ENCODE peak calls at places on chromosomes 3 and 15, in six cellular contexts. One of them, this sample, is unnamed.

GRCh38 chr3:150292891-150293290 is 115.2 kb upstream of the TSC22D2 start:
- DNase-seq in sigmoid colon: no peak
- DNase-seq in transverse colon: no peak
- DNase-seq in AG04449: peak; percentile 91
- DNase-seq in GM20000: no peak
- DNase-seq in endothelial cell: no peak
- DNase-seq in this sample: no peak

GRCh38 chr15:84822774-84823579 is 5.8 kb downstream of the ALPK3 start:
- DNase-seq in sigmoid colon: peak; percentile 74
- DNase-seq in transverse colon: no peak
- DNase-seq in AG04449: no peak
- DNase-seq in GM20000: no peak
- DNase-seq in endothelial cell: no peak
- DNase-seq in this sample: no peak

GRCh38 chr3:139119331-139120025 is 74.8 kb upstream of the PRR23C start:
- DNase-seq in sigmoid colon: no peak
- DNase-seq in transverse colon: no peak
- DNase-seq in AG04449: no peak
- DNase-seq in GM20000: no peak
- DNase-seq in endothelial cell: no peak
- DNase-seq in this sample: no peak

GRCh38 chr3:150141790-150142189 is 171.1 kb upstream of the PFN2 start:
- DNase-seq in sigmoid colon: no peak
- DNase-seq in transverse colon: no peak
- DNase-seq in AG04449: no peak
- DNase-seq in GM20000: no peak
- DNase-seq in endothelial cell: no peak
- DNase-seq in this sample: no peak

GRCh38 chr3:48426401-48426909 is 3.4 kb downstream of the PLXNB1 start:
- DNase-seq in sigmoid colon: peak; percentile 79
- DNase-seq in transverse colon: no peak
- DNase-seq in AG04449: no peak
- DNase-seq in GM20000: peak; percentile 20
- DNase-seq in endothelial cell: no peak
- DNase-seq in this sample: no peak

GRCh38 chr15:31387101-31387482 is 60.5 kb downstream of the KLF13 start:
- DNase-seq in sigmoid colon: no peak
- DNase-seq in transverse colon: no peak
- DNase-seq in AG04449: no peak
- DNase-seq in GM20000: no peak
- DNase-seq in endothelial cell: no peak
- DNase-seq in this sample: no peak

GRCh38 chr3:186760141-186760813 is 23.1 kb upstream of the EIF4A2 start:
- DNase-seq in sigmoid colon: no peak
- DNase-seq in transverse colon: no peak
- DNase-seq in AG04449: no peak
- DNase-seq in GM20000: no peak
- DNase-seq in endothelial cell: no peak
- DNase-seq in this sample: peak; percentile 58

GRCh38 chr3:17741621-17742091 is 775 bp downstream of the TBC1D5 start:
- DNase-seq in sigmoid colon: no peak
- DNase-seq in transverse colon: no peak
- DNase-seq in AG04449: peak; percentile 1
- DNase-seq in GM20000: no peak
- DNase-seq in endothelial cell: no peak
- DNase-seq in this sample: no peak

GRCh38 chr3:39494781-39495180 is 27.3 kb downstream of the MOBP start:
- DNase-seq in sigmoid colon: no peak
- DNase-seq in transverse colon: no peak
- DNase-seq in AG04449: no peak
- DNase-seq in GM20000: no peak
- DNase-seq in endothelial cell: no peak
- DNase-seq in this sample: no peak

GRCh38 chr3:193347507-193348501 is 30.7 kb downstream of the ATP13A5 start:
- DNase-seq in sigmoid colon: no peak
- DNase-seq in transverse colon: no peak
- DNase-seq in AG04449: no peak
- DNase-seq in GM20000: no peak
- DNase-seq in endothelial cell: no peak
- DNase-seq in this sample: no peak

GRCh38 chr15:36407647-36408046 is 171.8 kb upstream of the CDIN1 start:
- DNase-seq in sigmoid colon: no peak
- DNase-seq in transverse colon: no peak
- DNase-seq in AG04449: peak; percentile 34
- DNase-seq in GM20000: no peak
- DNase-seq in endothelial cell: no peak
- DNase-seq in this sample: no peak

GRCh38 chr15:52362497-52362896 is 66.9 kb upstream of the MYO5C start:
- DNase-seq in sigmoid colon: no peak
- DNase-seq in transverse colon: no peak
- DNase-seq in AG04449: no peak
- DNase-seq in GM20000: no peak
- DNase-seq in endothelial cell: no peak
- DNase-seq in this sample: no peak

GRCh38 chr3:132145833-132146232 is 111.0 kb upstream of the CPNE4 start:
- DNase-seq in sigmoid colon: no peak
- DNase-seq in transverse colon: no peak
- DNase-seq in AG04449: no peak
- DNase-seq in GM20000: no peak
- DNase-seq in endothelial cell: no peak
- DNase-seq in this sample: no peak

GRCh38 chr3:119073258-119074001 is 38.8 kb upstream of the IGSF11 start:
- DNase-seq in sigmoid colon: peak; percentile 55
- DNase-seq in transverse colon: no peak
- DNase-seq in AG04449: no peak
- DNase-seq in GM20000: no peak
- DNase-seq in endothelial cell: no peak
- DNase-seq in this sample: no peak

GRCh38 chr15:45307230-45307924 is 55.3 kb downstream of the SLC28A2 start:
- DNase-seq in sigmoid colon: no peak
- DNase-seq in transverse colon: no peak
- DNase-seq in AG04449: peak; percentile 17
- DNase-seq in GM20000: peak; percentile 73
- DNase-seq in endothelial cell: no peak
- DNase-seq in this sample: peak; percentile 9

GRCh38 chr15:37967788-37968187 is 33.3 kb downstream of the TMCO5A start:
- DNase-seq in sigmoid colon: no peak
- DNase-seq in transverse colon: no peak
- DNase-seq in AG04449: no peak
- DNase-seq in GM20000: no peak
- DNase-seq in endothelial cell: no peak
- DNase-seq in this sample: peak; percentile 32

GRCh38 chr15:40922608-40923005 is 6.5 kb upstream of the DLL4 start:
- DNase-seq in sigmoid colon: no peak
- DNase-seq in transverse colon: no peak
- DNase-seq in AG04449: no peak
- DNase-seq in GM20000: no peak
- DNase-seq in endothelial cell: no peak
- DNase-seq in this sample: no peak

GRCh38 chr3:15616053-15616452 is 14.5 kb downstream of the BTD start:
- DNase-seq in sigmoid colon: no peak
- DNase-seq in transverse colon: no peak
- DNase-seq in AG04449: no peak
- DNase-seq in GM20000: no peak
- DNase-seq in endothelial cell: no peak
- DNase-seq in this sample: no peak

GRCh38 chr3:193140381-193140780 is 100.6 kb upstream of the PLAAT1 start:
- DNase-seq in sigmoid colon: no peak
- DNase-seq in transverse colon: no peak
- DNase-seq in AG04449: no peak
- DNase-seq in GM20000: no peak
- DNase-seq in endothelial cell: no peak
- DNase-seq in this sample: no peak

GRCh38 chr3:149473991-149474819 is at the start of gene TM4SF4:
- DNase-seq in sigmoid colon: no peak
- DNase-seq in transverse colon: no peak
- DNase-seq in AG04449: no peak
- DNase-seq in GM20000: no peak
- DNase-seq in endothelial cell: no peak
- DNase-seq in this sample: peak; percentile 39

GRCh38 chr3:134885877-134886621 is 91.0 kb downstream of the EPHB1 start:
- DNase-seq in sigmoid colon: no peak
- DNase-seq in transverse colon: no peak
- DNase-seq in AG04449: no peak
- DNase-seq in GM20000: peak; percentile 13
- DNase-seq in endothelial cell: no peak
- DNase-seq in this sample: peak; percentile 21
- TF ChIP-seq CTCF in sigmoid colon: no peak
- TF ChIP-seq CTCF in transverse colon: no peak
- TF ChIP-seq CTCF in AG04449: peak; percentile 12
- TF ChIP-seq CTCF in GM20000: no peak
- TF ChIP-seq CTCF in endothelial cell: no peak
- TF ChIP-seq CTCF in this sample: no peak

DNA sequence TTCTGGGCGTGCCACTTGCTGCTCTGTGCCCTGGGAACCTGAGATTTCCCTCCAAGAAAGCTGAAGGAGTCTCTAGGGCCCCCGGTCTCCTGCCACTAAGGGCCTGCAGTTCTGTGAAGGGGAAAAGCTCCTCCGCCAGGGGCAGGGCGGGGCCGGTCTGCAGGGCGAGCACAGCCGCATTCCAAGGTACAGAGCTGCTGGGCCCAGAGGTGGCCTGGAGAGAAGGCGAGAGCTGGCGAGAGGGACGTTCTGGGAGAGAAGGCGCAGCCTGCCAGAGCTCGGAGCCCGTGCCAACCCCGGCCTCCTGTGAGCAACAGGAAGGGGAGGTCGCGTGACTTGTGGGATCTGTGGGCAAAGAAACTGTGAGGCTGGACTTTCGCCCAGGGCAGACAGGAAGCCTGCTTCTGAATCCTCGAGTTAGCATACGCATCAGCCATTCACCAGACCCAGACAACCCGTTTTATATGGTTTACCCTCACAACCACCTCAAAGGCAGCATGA is 500.4 kb downstream of the SHQ1 start:
- DNase-seq in sigmoid colon: peak; percentile 95
- DNase-seq in transverse colon: peak; percentile 72
- DNase-seq in AG04449: no peak
- DNase-seq in GM20000: peak; percentile 46
- DNase-seq in endothelial cell: no peak
- DNase-seq in this sample: peak; percentile 74
- TF ChIP-seq CTCF in sigmoid colon: no peak
- TF ChIP-seq CTCF in transverse colon: peak; percentile 62
- TF ChIP-seq CTCF in AG04449: no peak
- TF ChIP-seq CTCF in GM20000: no peak
- TF ChIP-seq CTCF in endothelial cell: no peak
- TF ChIP-seq CTCF in this sample: no peak

GRCh38 chr3:141050913-141051632 is at the start of gene SPSB4:
- DNase-seq in sigmoid colon: peak; percentile 77
- DNase-seq in transverse colon: peak; percentile 21
- DNase-seq in AG04449: no peak
- DNase-seq in GM20000: no peak
- DNase-seq in endothelial cell: peak; percentile 72
- DNase-seq in this sample: peak; percentile 77
- TF ChIP-seq CTCF in sigmoid colon: no peak
- TF ChIP-seq CTCF in transverse colon: peak; percentile 14
- TF ChIP-seq CTCF in AG04449: no peak
- TF ChIP-seq CTCF in GM20000: no peak
- TF ChIP-seq CTCF in endothelial cell: peak; percentile 25
- TF ChIP-seq CTCF in this sample: peak; percentile 69

GRCh38 chr3:156816091-156816793 is 9.9 kb upstream of the LEKR1 start:
- DNase-seq in sigmoid colon: peak; percentile 69
- DNase-seq in transverse colon: peak; percentile 38
- DNase-seq in AG04449: no peak
- DNase-seq in GM20000: peak; percentile 64
- DNase-seq in endothelial cell: peak; percentile 35
- DNase-seq in this sample: peak; percentile 71
- TF ChIP-seq CTCF in sigmoid colon: no peak
- TF ChIP-seq CTCF in transverse colon: peak; percentile 6
- TF ChIP-seq CTCF in AG04449: no peak
- TF ChIP-seq CTCF in GM20000: peak; percentile 7
- TF ChIP-seq CTCF in endothelial cell: no peak
- TF ChIP-seq CTCF in this sample: no peak

GRCh38 chr3:103794656-103795055 is 1359.8 kb downstream of the ZPLD1 start:
- DNase-seq in sigmoid colon: no peak
- DNase-seq in transverse colon: no peak
- DNase-seq in AG04449: no peak
- DNase-seq in GM20000: peak; percentile 1
- DNase-seq in endothelial cell: no peak
- DNase-seq in this sample: peak; percentile 2
- TF ChIP-seq CTCF in sigmoid colon: no peak
- TF ChIP-seq CTCF in transverse colon: no peak
- TF ChIP-seq CTCF in AG04449: no peak
- TF ChIP-seq CTCF in GM20000: no peak
- TF ChIP-seq CTCF in endothelial cell: no peak
- TF ChIP-seq CTCF in this sample: no peak

GRCh38 chr15:63505842-63506222 is 1.4 kb downstream of the USP3 start:
- DNase-seq in sigmoid colon: no peak
- DNase-seq in transverse colon: no peak
- DNase-seq in AG04449: no peak
- DNase-seq in GM20000: no peak
- DNase-seq in endothelial cell: no peak
- DNase-seq in this sample: no peak
- TF ChIP-seq CTCF in sigmoid colon: no peak
- TF ChIP-seq CTCF in transverse colon: no peak
- TF ChIP-seq CTCF in AG04449: no peak
- TF ChIP-seq CTCF in GM20000: no peak
- TF ChIP-seq CTCF in endothelial cell: no peak
- TF ChIP-seq CTCF in this sample: no peak